ENCODE peak calls at places on chromosomes 7 and 10, in ten cellular contexts. F, S, Q, Y, U, H, P, A, D and V are unnamed samples.

GRCh38 chr7:79454325-79454960 is 976 bp upstream of the MAGI2 start:
- DNase-seq in F (no peak), S (peak), Q (no peak), Y (no peak), U (no peak), H (peak), P (no peak), A (no peak), D (no peak), V (no peak)

GRCh38 chr10:29119374-29119773 is 169.5 kb upstream of the LYZL1 start:
- DNase-seq in F (no peak), S (no peak), Q (no peak), Y (no peak), U (peak), H (no peak), P (peak), A (no peak), D (peak), V (no peak)

GRCh38 chr10:132862485-132863420 is 76.8 kb upstream of the NKX6-2 start:
- DNase-seq in F (no peak), S (no peak), Q (no peak), Y (no peak), U (no peak), H (no peak), P (no peak), A (no peak), D (no peak), V (no peak)

GRCh38 chr10:35961501-35961900 is 319.4 kb upstream of the FZD8 start:
- DNase-seq in F (no peak), S (no peak), Q (no peak), Y (no peak), U (peak), H (no peak), P (no peak), A (no peak), D (peak), V (no peak)

GRCh38 chr7:149450821-149451220 is 10.0 kb downstream of the ZNF777 start:
- DNase-seq in F (no peak), S (no peak), Q (no peak), Y (no peak), U (no peak), H (no peak), P (no peak), A (no peak), D (no peak), V (no peak)

GRCh38 chr10:45427956-45428338 is 53.9 kb downstream of the ALOX5 start:
- DNase-seq in F (no peak), S (no peak), Q (no peak), Y (no peak), U (no peak), H (no peak), P (no peak), A (no peak), D (no peak), V (no peak)

GRCh38 chr10:122591736-122592135 is 31.2 kb downstream of the DMBT1 start:
- DNase-seq in F (no peak), S (no peak), Q (no peak), Y (no peak), U (no peak), H (no peak), P (no peak), A (no peak), D (no peak), V (no peak)

GRCh38 chr7:64611717-64612116 is 48.8 kb upstream of the ZNF680 start:
- DNase-seq in F (no peak), S (no peak), Q (no peak), Y (no peak), U (no peak), H (no peak), P (no peak), A (no peak), D (no peak), V (no peak)

GRCh38 chr7:44615149-44615611 is 8.8 kb downstream of the OGDH start:
- DNase-seq in F (no peak), S (no peak), Q (no peak), Y (no peak), U (no peak), H (no peak), P (no peak), A (no peak), D (no peak), V (no peak)

GRCh38 chr7:136049117-136049516 is 72.0 kb upstream of the MTPN start:
- DNase-seq in F (no peak), S (no peak), Q (no peak), Y (no peak), U (no peak), H (no peak), P (no peak), A (no peak), D (no peak), V (no peak)

GRCh38 chr7:120714945-120715344 is 143.0 kb downstream of the TSPAN12 start:
- DNase-seq in F (no peak), S (no peak), Q (no peak), Y (no peak), U (peak), H (no peak), P (no peak), A (no peak), D (peak), V (no peak)

GRCh38 chr10:83917519-83918506 is 221.5 kb upstream of the GHITM start:
- DNase-seq in F (no peak), S (no peak), Q (no peak), Y (peak), U (peak), H (no peak), P (no peak), A (no peak), D (no peak), V (no peak)

GRCh38 chr10:93746844-93747284 is 10.9 kb upstream of the LGI1 start:
- DNase-seq in F (no peak), S (no peak), Q (no peak), Y (no peak), U (peak), H (no peak), P (no peak), A (peak), D (peak), V (no peak)

GRCh38 chr10:62037890-62038608 is 136.6 kb downstream of the ARID5B start:
- DNase-seq in F (no peak), S (no peak), Q (no peak), Y (no peak), U (no peak), H (no peak), P (no peak), A (no peak), D (no peak), V (no peak)

GRCh38 chr7:36226151-36226550 is 73.1 kb downstream of the EEPD1 start:
- DNase-seq in F (no peak), S (no peak), Q (no peak), Y (no peak), U (no peak), H (no peak), P (no peak), A (no peak), D (no peak), V (no peak)

GRCh38 chr7:98051118-98051744 is 55.4 kb upstream of the LMTK2 start:
- DNase-seq in F (no peak), S (no peak), Q (peak), Y (peak), U (no peak), H (no peak), P (peak), A (no peak), D (no peak), V (peak)

GRCh38 chr10:83769421-83769820 is 369.9 kb upstream of the GHITM start:
- DNase-seq in F (no peak), S (no peak), Q (no peak), Y (no peak), U (no peak), H (no peak), P (no peak), A (no peak), D (no peak), V (no peak)